ENCODE peak calls at places on chromosomes 11 and 22, in four cellular contexts. C is heart left ventricle, O is H54, A is esophagus muscularis mucosa. R is an unnamed sample.

GRCh38 chr11:102318469-102318868 is 1.2 kb downstream of the BIRC3 start:
- DNase-seq in C (no peak), O (no peak), A (no peak), R (no peak)

GRCh38 chr11:62747475-62748160 is 6.3 kb downstream of the ZBTB3 start:
- DNase-seq in A (no peak), O (no peak), C (no peak), R (no peak)

GRCh38 chr22:30943368-30943767 is 25.2 kb downstream of the MORC2 start:
- DNase-seq in A (no peak), O (no peak), C (no peak), R (no peak)

GRCh38 chr22:22817468-22818201 is 70.0 kb upstream of the IGLL5 start:
- DNase-seq in A (peak), C (no peak), O (no peak), R (no peak)

GRCh38 chr22:42743501-42743991 is 22.9 kb upstream of the A4GALT start:
- DNase-seq in A (no peak), C (peak), O (no peak), R (no peak)

GRCh38 chr22:50136431-50137047 is 34.0 kb upstream of the PANX2 start:
- DNase-seq in O (no peak), A (no peak), C (no peak), R (no peak)

GRCh38 chr11:128749986-128750385 is 56.1 kb downstream of the FLI1 start:
- DNase-seq in A (no peak), C (no peak), O (no peak), R (no peak)

GRCh38 chr11:121041072-121041471 is 17.2 kb downstream of the TBCEL start:
- DNase-seq in O (no peak), A (no peak), C (no peak), R (no peak)

GRCh38 chr11:10603721-10604297 is 35.3 kb upstream of the LYVE1 start:
- DNase-seq in A (peak), C (no peak), O (no peak), R (no peak)

GRCh38 chr11:32310218-32310601 is 125.1 kb downstream of the WT1 start:
- DNase-seq in C (no peak), O (no peak), A (no peak), R (no peak)

GRCh38 chr11:7457211-7457610 is 28.1 kb upstream of the OLFML1 start:
- DNase-seq in A (no peak), O (no peak), C (no peak), R (no peak)

GRCh38 chr11:101126551-101127347 is 2.9 kb downstream of the PGR start:
- DNase-seq in A (no peak), O (no peak), C (peak), R (no peak)

GRCh38 chr11:58576792-58577440 is 1.3 kb upstream of the LPXN start:
- DNase-seq in C (no peak), O (no peak), A (no peak), R (peak)

GRCh38 chr11:69674267-69674885 is 777 bp downstream of the LTO1 start:
- DNase-seq in O (peak), C (no peak), A (no peak), R (peak)

GRCh38 chr22:46696225-46696518 is 41.9 kb downstream of the CERK start:
- DNase-seq in C (no peak), O (no peak), A (no peak), R (no peak)

GRCh38 chr11:61860054-61860903 is 31.1 kb downstream of the FADS3 start:
- DNase-seq in C (peak), A (no peak), O (peak), R (no peak)

GRCh38 chr22:46082633-46083032 is 67.7 kb upstream of the PPARA start:
- DNase-seq in C (no peak), O (no peak), A (no peak), R (no peak)

GRCh38 chr11:115645631-115646271 is 141.5 kb upstream of the CADM1 start:
- DNase-seq in C (peak), A (no peak), O (no peak), R (no peak)

GRCh38 chr11:31442086-31442485 is 67.3 kb downstream of the IMMP1L start:
- DNase-seq in A (no peak), C (no peak), O (no peak), R (no peak)

GRCh38 chr11:128471138-128471661 is 116.2 kb downstream of the ETS1 start:
- DNase-seq in A (no peak), C (no peak), O (no peak), R (no peak)

GRCh38 chr11:133947298-133947905 is 9.4 kb downstream of the IGSF9B start:
- DNase-seq in O (peak), C (peak), A (no peak), R (no peak)

GRCh38 chr11:62324738-62325556 is 12.3 kb upstream of the ASRGL1 start:
- DNase-seq in O (peak), C (peak), A (no peak), R (peak)

GRCh38 chr11:45322891-45323597 is 36.9 kb upstream of the SYT13 start:
- DNase-seq in A (peak), O (no peak), C (no peak), R (no peak)

GRCh38 chr11:116499396-116500001 is 273.3 kb downstream of the BUD13 start:
- DNase-seq in O (peak), C (peak), A (no peak), R (peak)

GRCh38 chr11:65766535-65766934 is 14.2 kb downstream of the AP5B1 start:
- DNase-seq in C (no peak), A (peak), O (no peak), R (no peak)

GRCh38 chr11:126112547-126112946 is 49.9 kb upstream of the CDON start:
- DNase-seq in C (peak), O (no peak), A (no peak), R (no peak)

GRCh38 chr11:107566569-107566968 is 1.0 kb upstream of the ALKBH8 start:
- DNase-seq in A (no peak), C (no peak), O (no peak), R (no peak)

GRCh38 chr11:86940122-86940777 is 14.9 kb downstream of the FZD4 start:
- DNase-seq in O (no peak), C (peak), A (no peak), R (peak)

GRCh38 chr11:119538748-119539147 is 115.8 kb upstream of the THY1 start:
- DNase-seq in A (no peak), O (no peak), C (no peak), R (no peak)

GRCh38 chr11:15212876-15213275 is 98.2 kb downstream of the INSC start:
- DNase-seq in C (no peak), O (no peak), A (no peak), R (no peak)

GRCh38 chr22:30212996-30213441 is 33.5 kb downstream of the LIF start:
- DNase-seq in A (no peak), O (no peak), C (no peak), R (no peak)

GRCh38 chr11:120974980-120975379 is 48.9 kb upstream of the TBCEL start:
- DNase-seq in O (no peak), A (no peak), C (no peak), R (no peak)

DNA sequence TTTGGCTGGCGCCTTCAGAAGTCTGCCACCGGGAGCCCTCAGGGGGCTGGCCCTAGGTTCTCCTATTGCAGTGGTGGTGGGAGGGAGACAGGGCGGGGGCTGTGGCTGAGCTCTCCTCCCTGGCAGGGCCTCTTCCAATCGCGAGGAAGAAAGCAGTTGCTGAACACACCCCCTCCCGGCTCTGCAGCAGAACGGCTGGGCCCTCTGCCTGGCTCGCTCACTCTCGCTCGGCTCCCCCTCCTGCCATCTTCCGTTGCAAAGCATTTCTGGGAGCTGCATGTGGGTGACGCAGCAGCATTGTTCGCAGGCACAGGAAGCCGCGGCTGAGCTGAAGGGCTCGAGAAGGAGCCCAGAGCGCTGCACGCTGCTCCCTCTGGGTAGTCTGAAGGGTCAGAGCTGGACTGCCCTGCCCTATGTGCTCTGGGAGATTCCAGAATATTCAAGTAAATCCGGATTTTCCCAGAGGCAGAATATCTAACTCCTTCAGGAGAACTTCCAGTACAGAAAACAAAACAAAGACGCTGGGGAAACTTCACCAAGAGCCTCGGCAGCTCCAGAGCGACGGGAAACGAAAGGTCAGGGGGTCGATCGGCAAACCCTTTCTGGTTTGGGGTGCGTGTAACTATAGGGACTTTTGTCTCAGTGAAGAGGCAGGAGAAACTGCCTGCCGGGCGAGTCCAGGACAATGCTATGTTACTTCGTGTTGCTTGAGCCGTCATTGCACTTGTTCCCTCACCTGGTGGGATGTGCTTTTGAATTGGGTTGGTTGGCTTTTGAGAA is 26.3 kb upstream of the GRK2 start:
- DNase-seq in O (peak), C (peak), A (peak), R (peak)
- TF ChIP-seq POLR2A in O (peak), C (no peak), A (peak), R (peak)

GRCh38 chr11:111917788-111918187 is 925 bp upstream of the C11orf52 start:
- DNase-seq in O (no peak), C (no peak), A (peak), R (no peak)

GRCh38 chr11:111920908-111921307 is 2.2 kb downstream of the C11orf52 start:
- DNase-seq in A (no peak), O (no peak), C (no peak), R (no peak)

GRCh38 chr11:111916768-111917167 is 1.9 kb upstream of the C11orf52 start:
- DNase-seq in A (no peak), C (no peak), O (no peak), R (no peak)

GRCh38 chr11:111917312-111917711 is 1.4 kb upstream of the C11orf52 start:
- DNase-seq in O (no peak), A (peak), C (no peak), R (no peak)

GRCh38 chr11:111918390-111919256 is at the start of gene C11orf52:
- DNase-seq in A (peak), C (no peak), O (no peak), R (no peak)
- TF ChIP-seq POLR2A in A (no peak), C (no peak), O (no peak), R (no peak)

DNA sequence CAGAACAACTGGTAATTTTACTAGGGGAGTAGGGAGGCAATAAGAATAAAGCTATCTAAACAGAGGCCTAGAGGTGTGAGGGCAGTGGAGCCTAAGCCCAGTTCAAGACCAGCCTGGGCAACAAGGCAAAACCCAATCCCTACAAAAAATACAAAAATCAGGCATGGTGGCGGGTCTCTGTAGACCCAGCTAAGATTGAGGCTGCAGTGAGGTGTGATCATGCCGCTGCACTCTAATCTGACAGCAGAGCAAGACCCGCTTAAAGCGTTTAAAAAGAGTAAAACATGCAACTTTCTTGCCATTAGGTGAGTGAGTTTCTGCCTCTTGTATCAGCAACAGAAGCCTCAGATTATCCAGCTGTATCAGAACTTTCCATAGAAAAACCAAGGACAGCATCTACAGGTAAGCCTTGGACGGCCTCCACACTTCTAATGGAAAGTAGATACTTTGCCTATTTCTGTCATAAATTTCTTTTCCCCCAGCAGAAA is 12.1 kb downstream of the TAF1D start:
- DNase-seq in O (no peak), C (no peak), A (no peak), R (no peak)
- TF ChIP-seq POLR2A in O (no peak), C (no peak), A (no peak), R (peak)

DNA sequence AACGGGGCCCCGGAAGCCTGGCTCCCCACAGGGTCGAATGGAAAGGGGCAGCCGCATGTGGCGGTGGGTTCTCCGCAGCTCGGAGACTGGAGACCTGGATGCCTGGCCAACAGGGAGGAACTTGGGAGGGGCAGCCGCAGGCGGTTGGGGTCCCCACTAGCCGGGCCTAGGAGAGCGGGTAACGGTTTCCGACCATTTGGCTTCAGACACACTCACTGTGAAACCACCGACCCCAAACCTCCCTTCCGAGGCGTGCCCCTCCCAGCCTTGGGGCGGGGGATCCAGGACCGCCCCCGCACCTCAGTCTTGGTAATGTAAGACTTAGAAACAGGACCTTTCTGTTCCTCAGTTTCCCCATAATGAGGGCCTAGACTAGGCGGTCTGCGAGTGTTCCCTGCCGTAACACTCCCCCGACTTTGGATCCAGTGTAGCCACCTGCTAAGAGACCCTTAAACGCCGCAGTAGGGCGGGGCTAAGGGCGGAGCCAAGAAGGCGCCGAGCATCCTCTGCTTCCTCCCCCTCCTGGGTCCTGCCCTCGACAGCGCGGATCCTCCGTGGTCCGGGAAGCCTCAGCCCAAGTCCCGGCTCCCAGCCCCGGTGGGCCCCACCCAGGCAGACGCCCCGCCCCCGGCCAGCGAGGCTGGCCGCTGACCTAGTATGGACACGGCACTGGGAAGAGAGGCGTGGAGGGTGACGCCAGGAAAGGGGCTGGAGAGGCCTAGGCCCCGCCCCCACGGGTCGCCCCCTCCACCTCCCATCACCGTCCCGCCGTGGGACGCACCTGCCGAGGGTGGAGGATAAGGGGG is 1.8 kb upstream of the RASGRP2 start:
- DNase-seq in A (peak), O (peak), C (peak), R (no peak)
- TF ChIP-seq POLR2A in A (peak), O (no peak), C (peak), R (no peak)

DNA sequence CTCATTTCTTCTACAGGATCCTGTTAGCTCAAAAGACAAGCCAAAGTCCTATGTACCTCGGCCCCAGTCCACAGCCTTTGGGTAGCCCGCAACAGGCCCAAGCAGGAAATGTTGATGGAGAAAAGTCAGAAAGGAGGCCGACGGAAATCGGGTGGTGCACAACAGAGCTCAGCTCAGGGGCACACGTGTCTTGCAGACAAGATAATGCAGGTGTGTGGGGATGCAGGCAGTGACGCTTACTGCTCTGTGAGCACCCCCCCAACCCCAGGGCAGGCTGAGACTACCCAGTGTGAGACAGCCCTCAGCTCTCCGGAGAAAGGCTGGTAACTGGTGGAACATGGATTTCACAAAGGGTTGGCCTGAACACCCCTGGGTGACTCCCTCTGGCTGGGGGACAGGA is 4.3 kb upstream of the PDE2A start:
- DNase-seq in A (no peak), C (no peak), O (no peak), R (no peak)
- TF ChIP-seq POLR2A in A (no peak), C (no peak), O (no peak), R (no peak)

R was measured in erythroblast.